ENCODE peak calls at places on chromosomes 6 and 20, in ten cellular contexts. T, E, Z, C, H, B, G, O, U and I are unnamed samples. For H3K4me1, the result is how much of the 10 kb centered on the place peaks cover.

GRCh38 chr6:3428700-3429099 is 28.1 kb downstream of the SLC22A23 start:
- DNase-seq in B (no peak), U (no peak), C (no peak), T (no peak), G (no peak), O (no peak), H (no peak), E (no peak), Z (no peak), I (no peak)

GRCh38 chr6:17714177-17714576 is 7.5 kb upstream of the NUP153 start:
- DNase-seq in E (no peak), H (no peak), O (no peak), Z (no peak), U (no peak), G (no peak), T (no peak), C (no peak), B (no peak), I (no peak)

GRCh38 chr20:43911066-43911465 is 3.6 kb upstream of the TOX2 start:
- DNase-seq in O (no peak), E (no peak), G (no peak), B (no peak), H (no peak), T (peak), U (peak), Z (no peak), C (peak), I (no peak)

GRCh38 chr20:1856419-1856818 is 38.8 kb upstream of the SIRPA start:
- DNase-seq in Z (no peak), G (no peak), E (no peak), H (no peak), U (no peak), B (no peak), C (no peak), O (no peak), T (no peak), I (no peak)

GRCh38 chr20:40953856-40954255 is 74.8 kb upstream of the TOP1 start:
- DNase-seq in G (no peak), T (no peak), C (no peak), O (no peak), E (no peak), U (peak), H (no peak), B (no peak), Z (no peak), I (no peak)

GRCh38 chr6:22779062-22779461 is 209.7 kb downstream of the HDGFL1 start:
- DNase-seq in T (no peak), E (no peak), H (no peak), G (no peak), C (no peak), O (no peak), B (no peak), U (no peak), Z (no peak), I (no peak)

GRCh38 chr6:121780325-121781313 is 345.2 kb downstream of the GJA1 start:
- DNase-seq in G (no peak), C (peak), H (peak), Z (peak), E (peak), B (peak), U (peak), O (no peak), T (peak), I (no peak)

GRCh38 chr6:129340983-129341382 is 369.0 kb downstream of the ARHGAP18 start:
- DNase-seq in T (no peak), G (no peak), O (no peak), H (no peak), B (no peak), Z (peak), U (peak), C (peak), E (no peak), I (no peak)

GRCh38 chr20:46959081-46959692 is 64.5 kb downstream of the EYA2 start:
- DNase-seq in E (no peak), G (no peak), T (no peak), H (no peak), C (peak), U (peak), Z (no peak), O (no peak), B (no peak), I (no peak)

GRCh38 chr6:110363748-110364147 is 5.6 kb upstream of the METTL24 start:
- DNase-seq in T (no peak), U (no peak), O (no peak), Z (peak), B (no peak), H (no peak), C (no peak), E (no peak), G (no peak), I (no peak)

GRCh38 chr6:10451828-10452509 is 37.1 kb upstream of the TFAP2A start:
- DNase-seq in Z (no peak), C (peak), U (peak), G (no peak), E (no peak), B (no peak), O (no peak), H (peak), T (peak), I (no peak)

GRCh38 chr6:43924222-43924702 is 154.3 kb downstream of the VEGFA start:
- DNase-seq in U (peak), E (no peak), G (no peak), O (no peak), H (peak), C (no peak), Z (no peak), B (no peak), T (no peak), I (peak)

GRCh38 chr20:63013207-63013606 is 6.4 kb upstream of the BHLHE23 start:
- DNase-seq in O (no peak), U (no peak), C (no peak), G (no peak), B (no peak), E (no peak), Z (no peak), H (no peak), T (no peak), I (no peak)

GRCh38 chr6:71537717-71538116 is 249.1 kb downstream of the OGFRL1 start:
- DNase-seq in O (no peak), Z (no peak), U (peak), B (no peak), C (no peak), H (no peak), T (no peak), G (no peak), E (no peak), I (no peak)

GRCh38 chr6:166169549-166170421 is 2.1 kb upstream of the TBXT start:
- DNase-seq in C (no peak), Z (no peak), O (no peak), G (no peak), H (no peak), E (no peak), T (no peak), B (no peak), U (no peak), I (no peak)

GRCh38 chr6:125114248-125114858 is 39.2 kb upstream of the TPD52L1 start:
- DNase-seq in H (no peak), B (peak), E (no peak), C (peak), G (no peak), Z (peak), U (no peak), T (peak), O (peak), I (no peak)

GRCh38 chr20:44370639-44371218 is 15.2 kb downstream of the HNF4A start:
- DNase-seq in B (no peak), G (no peak), H (no peak), U (no peak), E (no peak), T (no peak), O (no peak), C (peak), Z (no peak), I (no peak)

GRCh38 chr6:167426074-167426473 is 101.2 kb downstream of the TTLL2 start:
- DNase-seq in E (no peak), U (no peak), Z (no peak), O (no peak), B (no peak), C (no peak), H (no peak), T (no peak), G (no peak), I (no peak)

GRCh38 chr20:47586648-47587306 is 85.1 kb downstream of the NCOA3 start:
- DNase-seq in U (peak), B (no peak), T (no peak), H (no peak), O (no peak), Z (no peak), E (no peak), G (peak), C (no peak), I (no peak)

GRCh38 chr6:14518515-14519217 is 401.1 kb downstream of the CD83 start:
- DNase-seq in H (no peak), Z (peak), C (no peak), B (no peak), T (peak), O (no peak), G (no peak), U (peak), E (no peak), I (no peak)

GRCh38 chr6:3755637-3756515 is 4.4 kb upstream of the PXDC1 start:
- DNase-seq in T (no peak), B (no peak), E (no peak), G (no peak), C (no peak), U (no peak), O (no peak), H (no peak), Z (no peak), I (no peak)

GRCh38 chr20:47309806-47310426 is 46.6 kb downstream of the ZMYND8 start:
- DNase-seq in T (peak), B (no peak), O (no peak), Z (no peak), E (no peak), G (no peak), H (peak), U (no peak), C (no peak), I (no peak)

GRCh38 chr6:4790158-4790899 is 14.1 kb downstream of the CDYL start:
- DNase-seq in Z (no peak), C (no peak), E (no peak), H (no peak), T (no peak), O (peak), B (no peak), G (no peak), U (no peak), I (no peak)

GRCh38 chr20:56875052-56875663 is 246.1 kb downstream of the TFAP2C start:
- DNase-seq in U (peak), B (no peak), E (no peak), Z (no peak), C (peak), T (no peak), O (no peak), G (peak), H (no peak), I (no peak)

GRCh38 chr6:114735118-114735730 is 392.4 kb upstream of the HS3ST5 start:
- DNase-seq in C (no peak), B (no peak), E (no peak), G (no peak), T (no peak), H (no peak), O (no peak), Z (no peak), U (peak), I (no peak)

GRCh38 chr6:166533205-166533824 is 53.2 kb downstream of the RAMACL start:
- DNase-seq in B (no peak), G (no peak), C (no peak), Z (no peak), U (no peak), T (no peak), E (no peak), O (no peak), H (no peak), I (no peak)

GRCh38 chr20:15597306-15597705 is 975.9 kb downstream of the KIF16B start:
- DNase-seq in H (no peak), B (no peak), O (no peak), T (no peak), Z (no peak), G (no peak), U (no peak), E (no peak), C (peak), I (no peak)

GRCh38 chr6:151763938-151764680 is 43.4 kb upstream of the ESR1 start:
- DNase-seq in G (peak), U (peak), T (peak), Z (peak), H (peak), B (peak), E (peak), C (peak), O (peak), I (no peak)

GRCh38 chr6:151763303-151763702 is 44.2 kb upstream of the ESR1 start:
- DNase-seq in T (peak), O (peak), H (no peak), E (no peak), G (no peak), B (no peak), Z (no peak), C (no peak), U (peak), I (no peak)

GRCh38 chr6:151760486-151760885 is 47.0 kb upstream of the ESR1 start:
- DNase-seq in C (no peak), B (no peak), Z (no peak), T (no peak), O (no peak), E (no peak), G (no peak), U (no peak), H (no peak), I (no peak)

GRCh38 chr6:151762817-151763216 is 44.7 kb upstream of the ESR1 start:
- DNase-seq in E (no peak), U (no peak), B (no peak), H (no peak), O (no peak), Z (no peak), T (no peak), C (no peak), G (no peak), I (no peak)

DNA sequence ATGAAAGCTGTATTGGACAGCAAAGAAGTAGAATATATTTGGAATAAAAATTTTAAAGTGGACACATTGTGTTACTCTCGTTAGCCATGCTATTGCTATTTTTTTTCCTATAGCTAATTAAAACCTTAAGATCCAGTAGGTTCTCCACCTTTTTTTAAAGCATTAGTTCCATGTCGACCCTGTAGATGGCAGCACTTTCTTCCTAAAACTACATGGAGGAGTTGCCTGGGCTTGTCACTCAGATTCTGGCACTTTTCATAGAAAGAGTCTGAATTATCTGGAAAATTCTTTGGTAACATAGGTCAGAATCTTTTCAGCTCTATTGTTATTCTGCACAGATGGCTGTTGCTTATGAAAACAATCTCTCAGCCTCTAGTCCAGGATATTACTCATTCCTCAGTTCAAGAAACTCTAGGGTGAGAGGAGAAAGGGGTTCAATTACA is 42.0 kb upstream of the ESR1 start:
- DNase-seq in T (peak), B (no peak), H (no peak), Z (peak), C (peak), O (peak), U (peak), E (no peak), G (peak), I (peak)
- H3K27ac ChIP-seq in T (no peak), B (no peak), H (no peak), Z (no peak), C (peak), O (peak), U (no peak), E (no peak), G (no peak), I (no peak)

DNA sequence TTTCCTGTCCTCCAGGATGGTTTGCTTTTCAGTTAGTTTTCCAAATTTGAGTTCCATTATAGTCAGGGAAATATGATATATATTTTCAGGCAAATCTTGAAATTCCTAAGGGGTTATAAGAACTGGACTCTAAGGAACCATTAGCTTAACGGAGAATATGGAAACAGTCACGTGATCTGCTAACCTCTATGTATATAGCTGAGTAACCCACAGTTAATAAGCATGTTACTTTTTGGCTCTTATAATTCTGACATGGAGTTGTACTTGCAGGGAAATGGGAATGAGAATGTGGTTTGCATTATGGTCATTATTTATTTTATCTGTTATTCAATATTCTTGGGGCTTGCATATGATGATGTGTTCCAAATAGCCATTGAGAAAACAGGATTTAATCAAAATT is 23.3 kb downstream of the SOBP start:
- DNase-seq in E (no peak), U (no peak), Z (no peak), T (no peak), B (no peak), O (no peak), C (no peak), H (no peak), G (no peak), I (no peak)
- H3K4me3 ChIP-seq in E (no peak), U (no peak), Z (no peak), T (no peak), B (no peak), O (no peak), C (no peak), H (no peak), G (no peak), I (no peak)

GRCh38 chr6:36577298-36577697 is 16.9 kb upstream of the SRSF3 start:
- DNase-seq in Z (no peak), B (no peak), E (no peak), T (no peak), U (peak), O (no peak), H (no peak), G (no peak), C (peak), I (no peak)
- H3K4me1 ChIP-seq in Z (under half), B (under half), E (under half), T (under half), U (under half), O (under half), H (under half), G (under half), C (half or more), I (under half)

GRCh38 chr6:144036064-144036873 is 28.2 kb upstream of the PLAGL1 start:
- DNase-seq in E (no peak), H (no peak), G (peak), U (no peak), T (peak), O (no peak), C (no peak), Z (peak), B (no peak), I (no peak)
- H3K27ac ChIP-seq in E (no peak), H (no peak), G (no peak), U (no peak), T (no peak), O (no peak), C (no peak), Z (no peak), B (peak), I (no peak)

GRCh38 chr20:50195524-50196120 is 5.0 kb downstream of the CEBPB start:
- DNase-seq in C (no peak), E (no peak), G (no peak), T (no peak), O (no peak), B (no peak), Z (no peak), H (no peak), U (no peak), I (no peak)

GRCh38 chr20:50193169-50193850 is 2.7 kb downstream of the CEBPB start:
- DNase-seq in G (no peak), Z (peak), B (no peak), C (no peak), E (peak), T (no peak), U (peak), H (no peak), O (no peak), I (no peak)

GRCh38 chr20:50196248-50196647 is 5.6 kb downstream of the CEBPB start:
- DNase-seq in C (peak), B (no peak), T (no peak), E (no peak), G (no peak), H (no peak), Z (no peak), O (no peak), U (no peak), I (no peak)

GRCh38 chr20:50193851-50194830 is 3.5 kb downstream of the CEBPB start:
- DNase-seq in B (no peak), E (peak), O (no peak), U (no peak), Z (no peak), G (no peak), T (no peak), C (peak), H (no peak), I (no peak)

DNA sequence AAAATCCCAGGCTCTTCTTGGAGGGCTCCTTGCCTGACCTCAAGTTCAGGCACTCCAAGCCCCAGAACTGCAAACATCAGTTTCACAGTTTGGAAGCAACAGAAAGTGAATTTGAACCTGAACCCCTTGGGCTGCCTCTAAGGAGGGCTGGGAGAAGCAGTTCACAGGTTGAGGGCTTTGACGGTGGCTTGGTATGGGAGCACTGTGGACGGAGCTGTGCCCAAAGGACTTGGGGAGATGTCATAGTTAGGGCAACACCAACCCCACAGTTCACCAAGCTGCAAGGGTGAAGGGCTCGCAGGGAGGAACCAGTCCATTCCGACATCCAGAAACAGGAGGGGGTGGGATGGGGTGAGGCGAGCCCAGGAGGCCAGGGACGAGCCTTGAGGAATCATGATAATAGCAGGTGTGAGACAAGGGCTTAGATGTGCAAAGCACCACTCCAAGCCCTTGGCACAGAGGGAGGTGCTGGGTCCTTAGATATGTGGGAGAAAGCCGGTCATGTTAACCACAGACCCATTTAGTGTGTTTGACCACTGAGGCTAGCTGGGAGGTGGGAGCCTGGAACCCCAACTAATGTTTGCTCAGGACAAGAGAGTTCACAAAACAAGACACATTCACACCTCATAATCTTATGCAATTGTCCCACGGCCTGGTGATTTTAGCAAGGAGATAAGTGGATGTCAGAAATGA is 4.3 kb downstream of the CEBPB start:
- DNase-seq in T (no peak), E (peak), U (no peak), G (no peak), C (peak), Z (no peak), H (no peak), B (no peak), O (no peak), I (no peak)
- H3K4me3 ChIP-seq in T (no peak), E (peak), U (no peak), G (no peak), C (peak), Z (no peak), H (no peak), B (peak), O (no peak), I (no peak)

GRCh38 chr6:89154131-89154530 is 8.3 kb downstream of the PM20D2 start:
- DNase-seq in B (no peak), T (no peak), H (no peak), Z (no peak), E (no peak), O (no peak), U (no peak), G (no peak), C (no peak), I (no peak)
- H3K4me1 ChIP-seq in B (under half), T (under half), H (under half), Z (under half), E (under half), O (under half), U (under half), G (under half), C (under half), I (under half)

DNA sequence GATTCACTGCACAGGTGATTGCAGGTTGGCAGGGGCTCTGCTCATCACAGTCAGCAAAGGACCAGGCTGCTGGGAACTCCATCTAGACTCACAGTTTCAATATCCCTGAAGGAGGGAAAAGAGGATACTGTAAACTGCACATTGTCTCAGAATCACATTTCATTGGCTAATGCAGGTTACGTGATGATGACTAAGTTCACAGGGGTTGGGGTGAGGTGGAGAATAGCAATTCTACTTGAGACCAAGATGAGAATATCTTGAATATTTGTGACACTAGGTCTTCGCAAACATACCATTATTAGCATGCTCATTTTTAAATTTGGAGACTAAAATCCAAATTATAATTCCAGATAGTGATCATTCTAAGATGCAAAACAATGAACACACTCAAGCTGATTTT is 208.5 kb upstream of the CITED2 start:
- DNase-seq in B (no peak), O (no peak), C (no peak), E (no peak), U (peak), Z (no peak), H (no peak), G (no peak), T (no peak), I (no peak)
- H3K27ac ChIP-seq in B (no peak), O (no peak), C (no peak), E (no peak), U (peak), Z (no peak), H (no peak), G (no peak), T (no peak), I (no peak)